ENCODE peak calls at places on chromosomes 2 and 18, in six cellular contexts. One of them, this sample, is unnamed.

GRCh38 chr2:218405365-218406208 is 5.9 kb downstream of the CTDSP1 start:
- DNase-seq in right lobe of liver: peak
- DNase-seq in GM23338: peak
- DNase-seq in GM12865: no peak
- DNase-seq in cardiac fibroblast: no peak
- DNase-seq in BE2C: no peak
- DNase-seq in this sample: no peak

GRCh38 chr2:121000804-121001203 is 265.1 kb downstream of the GLI2 start:
- DNase-seq in GM23338: no peak
- DNase-seq in BE2C: no peak
- DNase-seq in right lobe of liver: no peak
- DNase-seq in cardiac fibroblast: no peak
- DNase-seq in GM12865: no peak
- DNase-seq in this sample: no peak

GRCh38 chr2:119174216-119174992 is 15.9 kb upstream of the C1QL2 start:
- DNase-seq in right lobe of liver: peak
- DNase-seq in GM23338: peak
- DNase-seq in cardiac fibroblast: peak
- DNase-seq in BE2C: peak
- DNase-seq in GM12865: peak
- DNase-seq in this sample: no peak

GRCh38 chr2:219453691-219454131 is 19.1 kb downstream of the SPEG start:
- DNase-seq in BE2C: peak
- DNase-seq in cardiac fibroblast: peak
- DNase-seq in right lobe of liver: no peak
- DNase-seq in GM12865: no peak
- DNase-seq in GM23338: peak
- DNase-seq in this sample: peak

GRCh38 chr2:143803936-143804335 is 674.7 kb downstream of the ARHGAP15 start:
- DNase-seq in cardiac fibroblast: peak
- DNase-seq in right lobe of liver: no peak
- DNase-seq in GM12865: no peak
- DNase-seq in BE2C: no peak
- DNase-seq in GM23338: no peak
- DNase-seq in this sample: no peak

GRCh38 chr2:161400076-161400475 is 16.0 kb upstream of the TBR1 start:
- DNase-seq in right lobe of liver: no peak
- DNase-seq in GM23338: no peak
- DNase-seq in cardiac fibroblast: peak
- DNase-seq in GM12865: no peak
- DNase-seq in BE2C: no peak
- DNase-seq in this sample: no peak

GRCh38 chr2:189679224-189679623 is 4.8 kb downstream of the ANKAR start:
- DNase-seq in cardiac fibroblast: peak
- DNase-seq in GM23338: no peak
- DNase-seq in right lobe of liver: no peak
- DNase-seq in BE2C: no peak
- DNase-seq in GM12865: no peak
- DNase-seq in this sample: no peak

GRCh38 chr2:108968619-108969018 is 20.4 kb downstream of the EDAR start:
- DNase-seq in right lobe of liver: peak
- DNase-seq in cardiac fibroblast: no peak
- DNase-seq in GM23338: no peak
- DNase-seq in BE2C: no peak
- DNase-seq in GM12865: no peak
- DNase-seq in this sample: no peak

GRCh38 chr2:45432406-45432805 is 178.7 kb downstream of the SRBD1 start:
- DNase-seq in GM12865: no peak
- DNase-seq in BE2C: no peak
- DNase-seq in GM23338: no peak
- DNase-seq in cardiac fibroblast: peak
- DNase-seq in right lobe of liver: no peak
- DNase-seq in this sample: no peak

GRCh38 chr2:81481242-81481993 is 1176.9 kb upstream of the LRRTM1 start:
- DNase-seq in BE2C: no peak
- DNase-seq in right lobe of liver: no peak
- DNase-seq in GM23338: peak
- DNase-seq in GM12865: no peak
- DNase-seq in cardiac fibroblast: no peak
- DNase-seq in this sample: no peak

GRCh38 chr2:142973160-142973821 is 95.8 kb downstream of the KYNU start:
- DNase-seq in right lobe of liver: no peak
- DNase-seq in GM23338: no peak
- DNase-seq in GM12865: no peak
- DNase-seq in BE2C: no peak
- DNase-seq in cardiac fibroblast: peak
- DNase-seq in this sample: no peak

GRCh38 chr2:217510790-217511291 is 492.0 kb downstream of the TNS1 start:
- DNase-seq in GM23338: peak
- DNase-seq in BE2C: peak
- DNase-seq in cardiac fibroblast: peak
- DNase-seq in right lobe of liver: peak
- DNase-seq in GM12865: peak
- DNase-seq in this sample: no peak

GRCh38 chr2:38377501-38378258 is 607 bp upstream of the ATL2 start:
- DNase-seq in GM23338: peak
- DNase-seq in cardiac fibroblast: peak
- DNase-seq in right lobe of liver: no peak
- DNase-seq in BE2C: no peak
- DNase-seq in GM12865: no peak
- DNase-seq in this sample: no peak

GRCh38 chr18:9333441-9334350 is 877 bp upstream of the TWSG1 start:
- DNase-seq in right lobe of liver: peak
- DNase-seq in cardiac fibroblast: no peak
- DNase-seq in BE2C: no peak
- DNase-seq in GM23338: peak
- DNase-seq in GM12865: peak
- DNase-seq in this sample: no peak

GRCh38 chr2:78476619-78477229 is 548.8 kb upstream of the REG3G start:
- DNase-seq in GM23338: peak
- DNase-seq in cardiac fibroblast: no peak
- DNase-seq in BE2C: no peak
- DNase-seq in right lobe of liver: no peak
- DNase-seq in GM12865: no peak
- DNase-seq in this sample: no peak

GRCh38 chr18:8462651-8463185 is 146.5 kb upstream of the RAB12 start:
- DNase-seq in GM23338: no peak
- DNase-seq in right lobe of liver: no peak
- DNase-seq in GM12865: no peak
- DNase-seq in cardiac fibroblast: no peak
- DNase-seq in BE2C: no peak
- DNase-seq in this sample: no peak

GRCh38 chr2:6692061-6692460 is 173.6 kb downstream of the CMPK2 start:
- DNase-seq in BE2C: no peak
- DNase-seq in right lobe of liver: no peak
- DNase-seq in GM12865: no peak
- DNase-seq in cardiac fibroblast: no peak
- DNase-seq in GM23338: no peak
- DNase-seq in this sample: no peak

GRCh38 chr2:240383099-240383758 is 52.2 kb upstream of the GPC1 start:
- DNase-seq in BE2C: no peak
- DNase-seq in cardiac fibroblast: no peak
- DNase-seq in right lobe of liver: no peak
- DNase-seq in GM12865: no peak
- DNase-seq in GM23338: no peak
- DNase-seq in this sample: no peak

GRCh38 chr2:66925128-66925527 is 472.0 kb upstream of the ETAA1 start:
- DNase-seq in GM12865: no peak
- DNase-seq in GM23338: no peak
- DNase-seq in right lobe of liver: no peak
- DNase-seq in cardiac fibroblast: peak
- DNase-seq in BE2C: no peak
- DNase-seq in this sample: no peak

GRCh38 chr2:189406612-189407011 is 34.7 kb upstream of the WDR75 start:
- DNase-seq in GM12865: no peak
- DNase-seq in GM23338: no peak
- DNase-seq in cardiac fibroblast: peak
- DNase-seq in right lobe of liver: no peak
- DNase-seq in BE2C: no peak
- DNase-seq in this sample: no peak

GRCh38 chr2:58923869-58924268 is 682.7 kb upstream of the FANCL start:
- DNase-seq in BE2C: no peak
- DNase-seq in GM12865: no peak
- DNase-seq in cardiac fibroblast: peak
- DNase-seq in right lobe of liver: no peak
- DNase-seq in GM23338: no peak
- DNase-seq in this sample: peak

GRCh38 chr2:229179598-229179997 is 91.5 kb downstream of the PID1 start:
- DNase-seq in GM23338: no peak
- DNase-seq in right lobe of liver: peak
- DNase-seq in GM12865: no peak
- DNase-seq in cardiac fibroblast: no peak
- DNase-seq in BE2C: no peak
- DNase-seq in this sample: no peak

GRCh38 chr2:230849633-230850357 is 14.9 kb upstream of the ITM2C start:
- DNase-seq in cardiac fibroblast: peak
- DNase-seq in GM23338: peak
- DNase-seq in GM12865: peak
- DNase-seq in BE2C: no peak
- DNase-seq in right lobe of liver: peak
- DNase-seq in this sample: no peak

GRCh38 chr2:46763861-46764260 is 151.7 kb downstream of the MCFD2 start:
- DNase-seq in GM23338: no peak
- DNase-seq in GM12865: no peak
- DNase-seq in cardiac fibroblast: no peak
- DNase-seq in right lobe of liver: no peak
- DNase-seq in BE2C: no peak
- DNase-seq in this sample: no peak

GRCh38 chr2:171318463-171318934 is 115.3 kb downstream of the METTL8 start:
- DNase-seq in GM23338: peak
- DNase-seq in cardiac fibroblast: no peak
- DNase-seq in right lobe of liver: no peak
- DNase-seq in BE2C: no peak
- DNase-seq in GM12865: peak
- DNase-seq in this sample: no peak

GRCh38 chr2:166375736-166376487 is at the start of gene SCN9A:
- DNase-seq in cardiac fibroblast: peak
- DNase-seq in right lobe of liver: peak
- DNase-seq in GM23338: peak
- DNase-seq in BE2C: peak
- DNase-seq in GM12865: peak
- DNase-seq in this sample: no peak

GRCh38 chr2:101473911-101474751 is 781 bp downstream of the RFX8 start:
- DNase-seq in right lobe of liver: peak
- DNase-seq in cardiac fibroblast: peak
- DNase-seq in GM23338: peak
- DNase-seq in BE2C: peak
- DNase-seq in GM12865: no peak
- DNase-seq in this sample: no peak

GRCh38 chr2:28352726-28353125 is 39.9 kb upstream of the FOSL2 start:
- DNase-seq in GM12865: no peak
- DNase-seq in right lobe of liver: no peak
- DNase-seq in GM23338: no peak
- DNase-seq in BE2C: no peak
- DNase-seq in cardiac fibroblast: no peak
- DNase-seq in this sample: no peak
- TF ChIP-seq CTCF in GM12865: no peak
- TF ChIP-seq CTCF in right lobe of liver: no peak
- TF ChIP-seq CTCF in GM23338: no peak
- TF ChIP-seq CTCF in BE2C: no peak
- TF ChIP-seq CTCF in cardiac fibroblast: no peak
- TF ChIP-seq CTCF in this sample: no peak

GRCh38 chr2:9179572-9180201 is 26.9 kb upstream of the ASAP2 start:
- DNase-seq in GM23338: no peak
- DNase-seq in cardiac fibroblast: peak
- DNase-seq in GM12865: no peak
- DNase-seq in BE2C: no peak
- DNase-seq in right lobe of liver: no peak
- DNase-seq in this sample: no peak
- H3K4me3 ChIP-seq in GM23338: no peak
- H3K4me3 ChIP-seq in cardiac fibroblast: peak
- H3K4me3 ChIP-seq in GM12865: no peak
- H3K4me3 ChIP-seq in BE2C: no peak
- H3K4me3 ChIP-seq in right lobe of liver: no peak
- H3K4me3 ChIP-seq in this sample: no peak

GRCh38 chr2:238225121-238225520 is 14.7 kb downstream of the HES6 start:
- DNase-seq in cardiac fibroblast: no peak
- DNase-seq in GM12865: no peak
- DNase-seq in GM23338: no peak
- DNase-seq in BE2C: no peak
- DNase-seq in right lobe of liver: no peak
- DNase-seq in this sample: no peak

GRCh38 chr2:238228700-238229099 is 11.1 kb downstream of the HES6 start:
- DNase-seq in GM23338: no peak
- DNase-seq in cardiac fibroblast: no peak
- DNase-seq in GM12865: no peak
- DNase-seq in right lobe of liver: no peak
- DNase-seq in BE2C: no peak
- DNase-seq in this sample: no peak

GRCh38 chr2:238225911-238226697 is 13.7 kb downstream of the HES6 start:
- DNase-seq in BE2C: no peak
- DNase-seq in GM12865: no peak
- DNase-seq in GM23338: no peak
- DNase-seq in cardiac fibroblast: no peak
- DNase-seq in right lobe of liver: no peak
- DNase-seq in this sample: no peak

GRCh38 chr2:238227587-238228032 is 12.2 kb downstream of the HES6 start:
- DNase-seq in GM23338: peak
- DNase-seq in cardiac fibroblast: no peak
- DNase-seq in right lobe of liver: no peak
- DNase-seq in GM12865: no peak
- DNase-seq in BE2C: no peak
- DNase-seq in this sample: no peak

DNA sequence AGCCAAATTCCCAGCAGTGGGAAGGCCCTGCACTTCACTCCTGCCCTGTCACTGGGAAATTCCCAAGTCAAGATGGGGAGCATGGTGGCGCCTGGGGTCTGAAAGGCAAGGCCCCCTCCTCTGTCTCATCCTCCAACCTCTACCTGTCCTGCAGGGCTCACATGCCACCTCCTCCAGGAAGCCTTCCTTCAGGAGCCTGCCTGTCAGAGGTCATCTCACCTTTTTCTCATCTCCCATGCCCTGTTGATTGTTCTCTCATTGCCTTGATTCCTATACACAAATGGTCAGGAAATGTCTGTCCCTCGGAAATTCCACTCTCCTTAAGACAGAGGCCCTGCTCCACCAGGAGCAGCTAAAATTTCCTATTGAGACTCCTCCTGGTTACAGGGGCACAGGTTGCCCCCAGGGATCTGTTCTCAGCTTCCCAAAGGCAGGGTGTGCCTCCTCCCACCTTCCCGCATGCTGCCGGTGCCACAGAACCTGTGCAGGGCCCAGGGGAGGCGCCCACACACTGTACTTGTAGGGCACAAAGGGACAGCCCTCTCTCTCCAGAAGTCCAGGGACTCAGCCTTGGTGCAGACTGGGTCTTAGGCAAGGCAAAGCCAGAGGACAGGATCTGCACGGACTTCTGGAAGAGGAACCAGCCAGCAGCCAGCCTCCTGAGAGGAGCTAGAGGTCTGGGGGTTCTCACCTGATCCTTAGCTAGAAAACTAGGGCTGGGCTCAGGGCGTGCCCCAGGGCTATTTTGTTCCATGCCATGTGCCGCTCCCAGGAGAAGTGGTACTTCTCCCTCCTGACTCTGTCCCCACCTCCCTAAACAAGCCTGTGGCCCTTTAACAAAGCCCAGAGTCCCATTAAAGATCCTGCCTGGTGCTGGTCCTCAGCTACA is 12.9 kb downstream of the HES6 start:
- DNase-seq in GM12865: no peak
- DNase-seq in GM23338: no peak
- DNase-seq in right lobe of liver: no peak
- DNase-seq in cardiac fibroblast: no peak
- DNase-seq in BE2C: no peak
- DNase-seq in this sample: no peak
- TF ChIP-seq CTCF in GM12865: no peak
- TF ChIP-seq CTCF in GM23338: no peak
- TF ChIP-seq CTCF in right lobe of liver: no peak
- TF ChIP-seq CTCF in cardiac fibroblast: no peak
- TF ChIP-seq CTCF in BE2C: no peak
- TF ChIP-seq CTCF in this sample: no peak

GRCh38 chr18:58851874-58852273 is 12.8 kb upstream of the ZNF532 start:
- DNase-seq in right lobe of liver: no peak
- DNase-seq in GM23338: peak
- DNase-seq in BE2C: no peak
- DNase-seq in GM12865: no peak
- DNase-seq in cardiac fibroblast: no peak
- DNase-seq in this sample: no peak
- H3K4me3 ChIP-seq in right lobe of liver: no peak
- H3K4me3 ChIP-seq in GM23338: no peak
- H3K4me3 ChIP-seq in BE2C: no peak
- H3K4me3 ChIP-seq in GM12865: no peak
- H3K4me3 ChIP-seq in cardiac fibroblast: no peak
- H3K4me3 ChIP-seq in this sample: no peak

This sample was measured in AG04449.